ENCODE peak calls at places on chromosomes 12 and 14, in ten cellular contexts. O is GM13977, Z is BE2C, M is DND-41, K is WTC11, X is B cell, D is left ventricle myocardium inferior, P is PC-3, G is kidney epithelial cell, U is heart left ventricle. C is an unnamed sample.
A peak's percentile ranks its signal among the peaks of the same experiment; 100 is the strongest.

GRCh38 chr12:57008113-57008687 is 1.9 kb upstream of the ZBTB39 start:
- DNase-seq in O (peak; percentile 72), Z (no peak), M (peak; percentile 43), K (no peak), X (no peak), D (no peak), P (peak; percentile 76), G (no peak), U (no peak), C (no peak)

GRCh38 chr12:48794870-48795269 is 6.0 kb upstream of the ADCY6 start:
- DNase-seq in O (no peak), Z (no peak), M (no peak), K (no peak), X (no peak), D (no peak), P (peak; percentile 71), G (peak; percentile 78), U (no peak), C (no peak)

GRCh38 chr12:71476513-71476912 is 36.9 kb downstream of the LGR5 start:
- DNase-seq in O (no peak), Z (no peak), M (no peak), K (no peak), X (no peak), D (no peak), P (peak; percentile 45), G (peak; percentile 23), U (peak; percentile 28), C (no peak)

GRCh38 chr14:50335389-50335788 is 23.3 kb downstream of the DMAC2L start:
- DNase-seq in O (no peak), Z (peak; percentile 61), M (no peak), K (peak; percentile 33), X (no peak), D (peak; percentile 26), P (no peak), G (no peak), U (peak; percentile 68), C (peak; percentile 27)

GRCh38 chr12:130838951-130839769 is at the start of gene STX2:
- DNase-seq in O (peak; percentile 97), Z (peak; percentile 93), M (peak; percentile 89), K (peak; percentile 78), X (peak; percentile 99), D (peak; percentile 90), P (peak; percentile 90), G (no peak), U (peak; percentile 92), C (peak; percentile 94)

GRCh38 chr14:44979740-44980346 is 17.9 kb downstream of the TOGARAM1 start:
- DNase-seq in O (no peak), Z (peak; percentile 69), M (no peak), K (no peak), X (no peak), D (peak; percentile 63), P (no peak), G (no peak), U (peak; percentile 48), C (no peak)

GRCh38 chr14:77024171-77024627 is 4.3 kb downstream of the IRF2BPL start:
- DNase-seq in O (no peak), Z (peak; percentile 62), M (peak; percentile 57), K (peak; percentile 89), X (no peak), D (peak; percentile 42), P (peak; percentile 76), G (no peak), U (peak; percentile 69), C (peak; percentile 57)

GRCh38 chr12:106760184-106760531 is 14.3 kb upstream of the RIC8B start:
- DNase-seq in O (peak; percentile 64), Z (no peak), M (peak; percentile 66), K (peak; percentile 36), X (peak; percentile 65), D (no peak), P (no peak), G (no peak), U (no peak), C (no peak)

GRCh38 chr14:70934502-70935134 is 27.4 kb downstream of the PCNX1 start:
- DNase-seq in O (peak; percentile 39), Z (no peak), M (no peak), K (no peak), X (no peak), D (no peak), P (no peak), G (no peak), U (no peak), C (no peak)

GRCh38 chr12:130162267-130162666 is at the start of gene FZD10:
- DNase-seq in O (peak; percentile 43), Z (no peak), M (no peak), K (peak; percentile 71), X (peak; percentile 55), D (peak; percentile 47), P (no peak), G (no peak), U (no peak), C (peak; percentile 94)

GRCh38 chr14:25436906-25437305 is 387.0 kb upstream of the STXBP6 start:
- DNase-seq in O (no peak), Z (no peak), M (no peak), K (no peak), X (no peak), D (no peak), P (no peak), G (no peak), U (no peak), C (no peak)

GRCh38 chr12:132466241-132467188 is 23.4 kb upstream of the FBRSL1 start:
- DNase-seq in O (no peak), Z (peak; percentile 11), M (no peak), K (no peak), X (no peak), D (no peak), P (no peak), G (no peak), U (no peak), C (no peak)

GRCh38 chr12:103751171-103751570 is 89.9 kb downstream of the NT5DC3 start:
- DNase-seq in O (peak; percentile 22), Z (no peak), M (no peak), K (no peak), X (no peak), D (no peak), P (no peak), G (no peak), U (no peak), C (no peak)
- TF ChIP-seq CTCF in O (no peak), Z (peak; percentile 40), M (peak; percentile 30), K (no peak), X (no peak), D (peak; percentile 18), P (peak; percentile 51), G (peak; percentile 4), U (no peak), C (no peak)

GRCh38 chr14:74456684-74457083 is 30.7 kb upstream of the SYNDIG1L start:
- DNase-seq in O (no peak), Z (no peak), M (no peak), K (no peak), X (no peak), D (no peak), P (no peak), G (no peak), U (no peak), C (no peak)
- TF ChIP-seq CTCF in O (no peak), Z (no peak), M (no peak), K (no peak), X (no peak), D (no peak), P (no peak), G (no peak), U (no peak), C (no peak)

GRCh38 chr12:81085832-81086231 is 8.0 kb downstream of the ACSS3 start:
- DNase-seq in O (no peak), Z (no peak), M (no peak), K (no peak), X (no peak), D (no peak), P (no peak), G (no peak), U (no peak), C (no peak)

GRCh38 chr12:81084848-81085350 is 7.0 kb downstream of the ACSS3 start:
- DNase-seq in O (no peak), Z (no peak), M (no peak), K (no peak), X (no peak), D (no peak), P (no peak), G (no peak), U (no peak), C (no peak)

GRCh38 chr12:81086342-81086741 is 8.5 kb downstream of the ACSS3 start:
- DNase-seq in O (no peak), Z (no peak), M (no peak), K (no peak), X (no peak), D (no peak), P (no peak), G (no peak), U (no peak), C (peak; percentile 8)

GRCh38 chr12:81089412-81089811 is 11.5 kb downstream of the ACSS3 start:
- DNase-seq in O (no peak), Z (no peak), M (no peak), K (no peak), X (no peak), D (no peak), P (no peak), G (no peak), U (no peak), C (no peak)

GRCh38 chr12:81088221-81088620 is 10.3 kb downstream of the ACSS3 start:
- DNase-seq in O (no peak), Z (no peak), M (no peak), K (no peak), X (no peak), D (no peak), P (no peak), G (no peak), U (no peak), C (no peak)
- TF ChIP-seq CTCF in O (no peak), Z (no peak), M (no peak), K (no peak), X (no peak), D (no peak), P (no peak), G (no peak), U (no peak), C (no peak)

DNA sequence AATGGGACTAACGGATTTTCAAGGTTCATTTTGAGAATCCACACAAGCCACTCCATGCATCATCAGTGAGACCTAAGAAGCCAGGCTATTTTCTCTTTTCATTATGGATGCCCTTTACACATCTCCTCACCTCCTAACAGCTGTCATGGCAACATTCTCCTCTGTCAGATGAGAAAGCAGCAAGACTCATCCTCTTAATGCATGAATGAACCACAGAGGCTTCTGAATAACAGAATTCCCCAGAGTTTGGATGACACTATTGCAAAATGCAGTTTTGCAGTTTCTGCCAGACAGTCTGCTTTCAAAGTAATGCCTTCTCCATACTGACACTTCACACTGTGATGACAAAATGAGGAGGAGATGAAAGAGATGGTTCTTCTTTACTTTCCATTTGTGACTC is 286.7 kb upstream of the GRIP1 start:
- DNase-seq in O (no peak), Z (no peak), M (no peak), K (no peak), X (no peak), D (no peak), P (no peak), G (no peak), U (no peak), C (no peak)
- TF ChIP-seq CTCF in O (no peak), Z (no peak), M (no peak), K (no peak), X (no peak), D (no peak), P (no peak), G (no peak), U (no peak), C (no peak)

GRCh38 chr12:82910246-82910893 is 223.7 kb downstream of the TMTC2 start:
- DNase-seq in O (no peak), Z (no peak), M (no peak), K (peak; percentile 31), X (no peak), D (no peak), P (no peak), G (no peak), U (no peak), C (peak; percentile 12)
- TF ChIP-seq CTCF in O (no peak), Z (peak; percentile 10), M (no peak), K (no peak), X (no peak), D (no peak), P (no peak), G (no peak), U (no peak), C (no peak)

C was measured in nephron progenitor cell.